ENCODE peak calls at places on chromosomes 3 and 15, in four cellular contexts. S, E, L and B are unnamed samples. For H3F3A and H3K4me1, the result is how much of the 10 kb centered on the place peaks cover.

GRCh38 chr15:38351466-38351865 is 98.8 kb downstream of the SPRED1 start:
- DNase-seq in S (no peak), E (no peak), L (no peak), B (no peak)

GRCh38 chr3:11186771-11187170 is 32.5 kb downstream of the HRH1 start:
- DNase-seq in S (no peak), E (no peak), L (no peak), B (no peak)

GRCh38 chr3:14266361-14266760 is 87.7 kb downstream of the LSM3 start:
- DNase-seq in S (no peak), E (no peak), L (no peak), B (no peak)

GRCh38 chr3:96266395-96267187 is 547.8 kb upstream of the EPHA6 start:
- DNase-seq in S (no peak), E (peak), L (no peak), B (no peak)

GRCh38 chr15:69679623-69680228 is 227.1 kb downstream of the RPLP1 start:
- DNase-seq in S (no peak), E (no peak), L (no peak), B (no peak)

GRCh38 chr3:99965077-99965476 is 147.4 kb downstream of the CMSS1 start:
- DNase-seq in S (no peak), E (peak), L (no peak), B (no peak)

GRCh38 chr3:134350266-134350665 is 24.0 kb downstream of the AMOTL2 start:
- DNase-seq in S (no peak), E (no peak), L (no peak), B (no peak)

GRCh38 chr3:111738790-111739189 is 120.3 kb upstream of the PHLDB2 start:
- DNase-seq in S (no peak), E (no peak), L (no peak), B (no peak)

GRCh38 chr15:88745696-88746095 is 57.5 kb upstream of the ACAN start:
- DNase-seq in S (no peak), E (peak), L (no peak), B (no peak)

GRCh38 chr3:139264375-139264774 is 79.4 kb upstream of the MRPS22 start:
- DNase-seq in S (no peak), E (no peak), L (no peak), B (no peak)

GRCh38 chr15:93982226-93982641 is 249.1 kb upstream of the MCTP2 start:
- DNase-seq in S (no peak), E (no peak), L (no peak), B (no peak)

GRCh38 chr15:40338041-40338657 is 2.6 kb downstream of the CCDC9B start:
- DNase-seq in S (peak), E (peak), L (peak), B (peak)

GRCh38 chr3:180855364-180855763 is 57.1 kb upstream of the FXR1 start:
- DNase-seq in S (peak), E (peak), L (peak), B (peak)

GRCh38 chr3:16177962-16178627 is 3.6 kb downstream of the GALNT15 start:
- DNase-seq in S (peak), E (peak), L (peak), B (peak)

GRCh38 chr15:39394534-39394933 is 186.3 kb upstream of the THBS1 start:
- DNase-seq in S (no peak), E (peak), L (no peak), B (no peak)

GRCh38 chr3:104108522-104108921 is 1258.2 kb upstream of the ALCAM start:
- DNase-seq in S (no peak), E (peak), L (no peak), B (no peak)

GRCh38 chr3:10764314-10765051 is 51.5 kb upstream of the SLC6A11 start:
- DNase-seq in S (peak), E (no peak), L (peak), B (no peak)

GRCh38 chr15:34512628-34513027 is 70.8 kb downstream of the GOLGA8B start:
- DNase-seq in S (no peak), E (no peak), L (no peak), B (no peak)

GRCh38 chr3:42518800-42519567 is 16.5 kb downstream of the VIPR1 start:
- DNase-seq in S (peak), E (no peak), L (peak), B (no peak)

GRCh38 chr15:99566157-99566900 is 545 bp downstream of the MEF2A start:
- DNase-seq in S (peak), E (peak), L (peak), B (peak)

GRCh38 chr15:58396181-58396580 is 35.6 kb upstream of the LIPC start:
- DNase-seq in S (no peak), E (peak), L (no peak), B (no peak)

GRCh38 chr15:80957976-80958375 is 31.6 kb downstream of the MESD start:
- DNase-seq in S (no peak), E (no peak), L (no peak), B (no peak)

GRCh38 chr3:77815467-77815866 is 775.6 kb downstream of the ROBO2 start:
- DNase-seq in S (peak), E (peak), L (peak), B (peak)

GRCh38 chr15:50238263-50238662 is 27.3 kb downstream of the HDC start:
- DNase-seq in S (no peak), E (no peak), L (no peak), B (no peak)

GRCh38 chr3:183555541-183556081 is at the start of gene KLHL6:
- DNase-seq in S (no peak), E (no peak), L (no peak), B (peak)

GRCh38 chr15:74192751-74193150 is 9.8 kb downstream of the STRA6 start:
- DNase-seq in S (no peak), E (no peak), L (no peak), B (no peak)
- H3F3A ChIP-seq in S (under half), E (under half), L (under half), B (under half)

GRCh38 chr3:25971736-25972135 is 181.8 kb downstream of the OXSM start:
- DNase-seq in S (no peak), E (no peak), L (no peak), B (no peak)

GRCh38 chr3:25973111-25973510 is 183.2 kb downstream of the OXSM start:
- DNase-seq in S (peak), E (no peak), L (no peak), B (no peak)

GRCh38 chr3:25962255-25962654 is 172.4 kb downstream of the OXSM start:
- DNase-seq in S (peak), E (peak), L (peak), B (no peak)

DNA sequence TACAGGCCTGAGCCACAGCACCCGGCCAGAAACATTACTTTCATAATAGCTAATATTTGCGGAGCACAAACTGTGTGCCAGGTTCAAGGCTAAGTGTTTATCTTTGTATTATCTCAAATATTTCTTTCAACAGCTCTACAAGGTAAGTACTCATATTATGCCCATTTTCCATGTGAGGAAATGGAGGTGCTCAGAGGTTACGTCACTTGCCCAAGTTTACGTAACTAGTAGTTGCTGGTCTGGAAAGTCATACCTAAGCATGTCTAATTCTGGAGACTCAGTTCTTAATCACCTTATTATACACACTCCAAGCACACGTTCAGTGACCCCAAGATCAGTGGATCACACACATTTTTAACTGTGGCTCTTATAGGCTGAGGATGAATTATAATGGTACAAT is 177.5 kb downstream of the OXSM start:
- DNase-seq in S (no peak), E (no peak), L (no peak), B (no peak)
- TF ChIP-seq EZH2phosphoT487 in S (no peak), E (no peak), L (no peak), B (no peak)

DNA sequence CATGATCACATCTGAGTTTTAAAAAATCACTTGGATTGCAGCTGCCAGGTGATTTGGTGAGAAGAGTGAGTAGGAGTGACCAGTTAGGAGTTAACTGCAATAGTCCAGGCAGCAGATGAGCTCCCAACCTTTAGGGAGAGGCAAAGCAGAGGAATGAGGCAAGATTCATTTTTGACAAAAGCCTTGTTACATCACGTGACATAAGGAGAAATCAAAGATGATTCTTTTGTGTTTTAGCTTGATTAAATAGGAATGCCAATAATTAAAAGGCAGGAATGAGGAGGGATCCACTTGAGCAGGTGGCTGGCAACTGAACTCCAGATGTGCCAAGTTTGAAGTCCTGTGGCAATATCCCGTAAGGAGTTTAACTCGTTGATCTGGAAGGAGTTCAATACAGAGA is 2.5 kb downstream of the GATM start:
- DNase-seq in S (no peak), E (no peak), L (no peak), B (no peak)
- H3K4me1 ChIP-seq in S (under half), E (under half), L (under half), B (under half)

GRCh38 chr3:30747771-30748281 is 141.4 kb downstream of the TGFBR2 start:
- DNase-seq in S (peak), E (peak), L (peak), B (no peak)

GRCh38 chr3:30749230-30749629 is 142.8 kb downstream of the TGFBR2 start:
- DNase-seq in S (no peak), E (peak), L (no peak), B (no peak)

GRCh38 chr3:30752961-30753360 is 141.5 kb downstream of the GADL1 start:
- DNase-seq in S (no peak), E (peak), L (no peak), B (no peak)

GRCh38 chr3:30751610-30752299 is 142.7 kb downstream of the GADL1 start:
- DNase-seq in S (peak), E (peak), L (peak), B (peak)

DNA sequence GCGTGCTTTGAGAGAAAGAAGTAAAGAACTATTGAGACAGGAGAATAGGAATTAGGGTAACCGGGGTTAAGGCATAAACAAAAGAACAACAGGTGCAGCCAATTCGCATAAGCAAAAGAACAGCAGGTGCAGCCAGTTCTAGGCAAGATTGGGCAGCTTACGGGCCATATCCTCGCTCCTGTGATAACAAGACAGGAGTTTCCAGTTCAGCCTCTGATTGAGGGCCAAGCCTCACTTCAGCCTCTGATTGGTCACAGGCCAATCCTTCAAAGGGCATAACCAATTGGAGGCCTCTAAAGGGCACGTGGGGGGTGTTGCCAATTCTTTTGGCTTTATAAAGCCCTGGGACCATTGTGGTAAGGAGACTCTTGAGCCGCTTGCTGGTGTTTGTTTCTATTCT is 143.5 kb downstream of the GADL1 start:
- DNase-seq in S (peak), E (no peak), L (peak), B (no peak)
- H3F3A ChIP-seq in S (under half), E (under half), L (under half), B (under half)

GRCh38 chr3:80519436-80519835 is 751.6 kb upstream of the ROBO1 start:
- DNase-seq in S (no peak), E (peak), L (no peak), B (no peak)
- TF ChIP-seq EZH2phosphoT487 in S (no peak), E (no peak), L (no peak), B (no peak)

DNA sequence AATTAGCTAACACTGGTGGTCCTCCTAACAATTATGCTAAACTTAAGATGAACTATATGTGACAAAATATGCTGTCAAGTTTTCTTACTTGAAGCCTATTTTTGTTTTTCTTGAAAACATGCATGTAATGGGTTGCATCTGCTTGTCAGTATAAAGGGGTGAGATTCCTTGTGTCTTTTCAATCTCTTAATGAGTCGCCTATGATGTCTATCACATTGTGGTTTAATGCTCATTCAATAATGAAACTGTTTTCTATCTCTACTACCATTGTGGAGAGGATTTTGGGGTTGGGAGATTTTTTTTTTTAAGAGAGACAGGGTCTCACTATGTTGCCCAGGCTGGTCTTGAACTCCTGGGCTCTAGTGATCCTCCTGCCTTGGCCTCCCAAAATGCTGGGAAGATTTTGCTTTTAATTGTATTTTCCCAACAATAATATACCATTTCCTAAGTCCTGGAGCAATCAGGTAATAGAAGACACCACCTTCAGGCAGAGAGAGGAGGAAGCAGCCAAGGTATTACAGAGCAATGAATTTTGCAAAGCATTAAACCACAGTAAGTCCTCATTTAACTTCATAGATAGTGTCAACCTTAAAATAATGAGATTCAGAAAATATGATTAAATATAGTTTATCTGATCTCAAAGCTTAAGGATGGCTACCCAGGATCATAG is 17.4 kb upstream of the TRMT10C start:
- DNase-seq in S (no peak), E (peak), L (no peak), B (no peak)
- H3K4me1 ChIP-seq in S (under half), E (under half), L (under half), B (under half)

GRCh38 chr15:78913012-78913411 is 31.8 kb downstream of the CTSH start:
- DNase-seq in S (no peak), E (no peak), L (no peak), B (no peak)
- H3F3A ChIP-seq in S (under half), E (under half), L (under half), B (under half)

DNA sequence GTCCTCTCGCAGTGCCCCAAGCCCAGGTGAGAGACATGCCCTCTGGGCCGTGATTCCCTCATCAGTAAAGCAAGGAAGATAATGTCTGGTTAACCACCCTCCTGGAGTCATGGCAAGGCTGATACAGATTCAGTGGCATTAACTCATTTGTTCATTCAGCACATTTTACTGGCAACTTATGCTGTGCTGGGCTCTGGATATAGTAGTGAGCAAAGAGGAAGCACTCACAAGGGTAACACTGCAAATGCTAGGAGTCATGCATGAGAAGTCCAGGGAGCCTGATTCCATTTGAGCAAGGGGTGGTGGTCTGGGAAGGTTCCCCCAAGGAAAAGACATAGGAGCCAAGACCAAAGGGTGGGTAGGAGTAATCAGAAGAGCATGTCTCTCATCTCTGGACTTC is 50.2 kb downstream of the SMAD3 start:
- DNase-seq in S (no peak), E (no peak), L (no peak), B (no peak)
- TF ChIP-seq EZH2phosphoT487 in S (no peak), E (no peak), L (no peak), B (no peak)

GRCh38 chr3:58013973-58014649 is 5.9 kb downstream of the FLNB start:
- DNase-seq in S (no peak), E (no peak), L (no peak), B (no peak)

GRCh38 chr3:58012302-58012701 is 4.1 kb downstream of the FLNB start:
- DNase-seq in S (no peak), E (no peak), L (no peak), B (no peak)

GRCh38 chr3:58011580-58011979 is 3.4 kb downstream of the FLNB start:
- DNase-seq in S (no peak), E (no peak), L (no peak), B (no peak)

GRCh38 chr3:58015524-58015915 is 7.3 kb downstream of the FLNB start:
- DNase-seq in S (no peak), E (no peak), L (no peak), B (no peak)

DNA sequence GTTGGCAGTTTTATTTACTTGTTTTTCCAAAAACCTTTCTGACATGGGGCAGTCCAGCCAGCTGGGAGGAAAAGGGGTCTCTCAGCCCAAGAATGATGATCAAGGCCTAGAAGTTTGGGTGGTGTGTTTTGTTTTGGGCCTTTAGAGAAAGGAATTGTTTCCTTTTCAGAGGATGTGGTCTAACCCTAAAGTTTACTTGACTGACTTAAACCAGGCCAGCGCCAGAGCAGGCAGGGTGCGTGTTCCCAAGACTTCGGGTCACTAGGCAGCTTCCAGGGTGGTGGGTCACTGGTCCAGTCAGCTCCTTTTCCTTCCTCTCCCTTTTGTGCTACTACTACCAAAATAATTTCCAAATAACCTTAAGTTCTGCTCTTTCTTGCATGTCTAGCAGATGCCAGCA is 4.9 kb downstream of the FLNB start:
- DNase-seq in S (no peak), E (no peak), L (no peak), B (no peak)
- H3K4me1 ChIP-seq in S (half or more), E (under half), L (under half), B (under half)